ENCODE peak calls at places on chromosomes 2 and 18, in six cellular contexts. B is dorsolateral prefrontal cortex, R is GM23248, S is right lobe of liver, M is gastrocnemius medialis, F is fibroblast of lung. J is an unnamed sample.

GRCh38 chr2:134611316-134611715 is 107.5 kb downstream of the TMEM163 start:
- DNase-seq in B (no peak), R (no peak), S (no peak), M (no peak), F (no peak), J (no peak)

GRCh38 chr2:43634604-43635306 is 2.3 kb upstream of the PLEKHH2 start:
- DNase-seq in B (no peak), R (peak), S (no peak), M (no peak), F (peak), J (no peak)

GRCh38 chr2:1731963-1732768 is 12.1 kb downstream of the PXDN start:
- DNase-seq in B (peak), R (peak), S (peak), M (peak), F (no peak), J (peak)

GRCh38 chr2:36528274-36528673 is 69.7 kb downstream of the FEZ2 start:
- DNase-seq in B (no peak), R (no peak), S (no peak), M (no peak), F (no peak), J (no peak)

GRCh38 chr18:41936471-41937134 is 18.4 kb upstream of the PIK3C3 start:
- DNase-seq in B (no peak), R (no peak), S (no peak), M (no peak), F (no peak), J (no peak)

GRCh38 chr2:179165356-179166000 is 99.2 kb downstream of the SESTD1 start:
- DNase-seq in B (no peak), R (no peak), S (no peak), M (no peak), F (peak), J (no peak)

GRCh38 chr2:187252063-187252462 is 196.0 kb downstream of the CALCRL start:
- DNase-seq in B (no peak), R (no peak), S (no peak), M (no peak), F (no peak), J (no peak)

GRCh38 chr2:107338059-107338458 is 452.1 kb upstream of the ST6GAL2 start:
- DNase-seq in B (no peak), R (peak), S (no peak), M (no peak), F (peak), J (no peak)

GRCh38 chr2:205860146-205860545 is 177.8 kb downstream of the NRP2 start:
- DNase-seq in B (no peak), R (no peak), S (no peak), M (no peak), F (no peak), J (no peak)

GRCh38 chr2:26168785-26169184 is 4.1 kb upstream of the GAREM2 start:
- DNase-seq in B (no peak), R (no peak), S (no peak), M (no peak), F (no peak), J (no peak)

GRCh38 chr2:42618972-42619371 is 50.5 kb downstream of the MTA3 start:
- DNase-seq in B (no peak), R (peak), S (no peak), M (no peak), F (peak), J (no peak)

GRCh38 chr2:27050996-27051901 is at the start of gene AGBL5:
- DNase-seq in B (peak), R (peak), S (peak), M (peak), F (peak), J (peak)

GRCh38 chr2:222713007-222713406 is 41.5 kb downstream of the MOGAT1 start:
- DNase-seq in B (no peak), R (no peak), S (no peak), M (no peak), F (peak), J (no peak)

GRCh38 chr18:51194604-51195003 is 2.9 kb downstream of the MEX3C start:
- DNase-seq in B (no peak), R (peak), S (no peak), M (no peak), F (peak), J (no peak)

GRCh38 chr2:43218550-43219382 is 7.6 kb downstream of the ZFP36L2 start:
- DNase-seq in B (no peak), R (peak), S (peak), M (peak), F (peak), J (peak)

GRCh38 chr18:79315589-79315988 is 80.1 kb upstream of the NFATC1 start:
- DNase-seq in B (no peak), R (no peak), S (no peak), M (no peak), F (no peak), J (no peak)

GRCh38 chr2:239826376-239826775 is 198.8 kb downstream of the NDUFA10 start:
- DNase-seq in B (no peak), R (no peak), S (peak), M (no peak), F (no peak), J (no peak)

GRCh38 chr2:70086278-70086837 is 919 bp upstream of the PCBP1 start:
- DNase-seq in B (peak), R (peak), S (peak), M (peak), F (peak), J (peak)

GRCh38 chr2:65999790-66000189 is 435.1 kb upstream of the MEIS1 start:
- DNase-seq in B (no peak), R (peak), S (no peak), M (no peak), F (no peak), J (no peak)

GRCh38 chr2:179861027-179861776 is at the start of gene ZNF385B:
- DNase-seq in B (peak), R (peak), S (peak), M (no peak), F (peak), J (no peak)

GRCh38 chr2:199458806-199459285 is 1.1 kb upstream of the SATB2 start:
- DNase-seq in B (no peak), R (peak), S (peak), M (no peak), F (no peak), J (no peak)

GRCh38 chr2:161165266-161165665 is 5.0 kb downstream of the TANK start:
- DNase-seq in B (no peak), R (peak), S (no peak), M (no peak), F (peak), J (no peak)

GRCh38 chr2:190713476-190713875 is 64.6 kb downstream of the NAB1 start:
- DNase-seq in B (no peak), R (no peak), S (no peak), M (no peak), F (peak), J (no peak)

GRCh38 chr2:108119026-108119425 is 120.7 kb upstream of the SULT1C3 start:
- DNase-seq in B (no peak), R (no peak), S (no peak), M (no peak), F (no peak), J (no peak)

GRCh38 chr18:79637921-79638855 is 41.4 kb upstream of the CTDP1 start:
- DNase-seq in B (no peak), R (peak), S (no peak), M (no peak), F (no peak), J (no peak)

GRCh38 chr2:121648206-121648605 is 1.1 kb downstream of the CLASP1 start:
- DNase-seq in B (no peak), R (peak), S (no peak), M (peak), F (peak), J (no peak)

GRCh38 chr2:198309673-198310280 is 505.4 kb downstream of the PLCL1 start:
- DNase-seq in B (peak), R (peak), S (no peak), M (no peak), F (peak), J (no peak)

GRCh38 chr2:98498703-98499445 is 54.2 kb downstream of the INPP4A start:
- DNase-seq in B (no peak), R (no peak), S (no peak), M (no peak), F (no peak), J (no peak)

GRCh38 chr18:48470484-48471180 is 61.4 kb upstream of the ZBTB7C start:
- DNase-seq in B (no peak), R (peak), S (no peak), M (no peak), F (peak), J (no peak)

GRCh38 chr2:238743243-238744068 is 104.4 kb upstream of the TWIST2 start:
- DNase-seq in B (no peak), R (no peak), S (no peak), M (no peak), F (peak), J (no peak)

GRCh38 chr2:138274421-138275291 is 226.9 kb upstream of the SPOPL start:
- DNase-seq in B (no peak), R (peak), S (no peak), M (no peak), F (peak), J (no peak)

GRCh38 chr2:177489719-177490301 is 97.2 kb downstream of the AGPS start:
- DNase-seq in B (no peak), R (peak), S (no peak), M (no peak), F (peak), J (no peak)

GRCh38 chr18:5962362-5962761 is 67.0 kb upstream of the TMEM200C start:
- DNase-seq in B (no peak), R (no peak), S (no peak), M (no peak), F (peak), J (no peak)

GRCh38 chr18:48409591-48410094 is 460 bp upstream of the ZBTB7C start:
- DNase-seq in B (peak), R (peak), S (no peak), M (peak), F (peak), J (no peak)

GRCh38 chr2:191601060-191601459 is 76.9 kb upstream of the NABP1 start:
- DNase-seq in B (no peak), R (no peak), S (no peak), M (no peak), F (no peak), J (no peak)

GRCh38 chr18:57771626-57772025 is 31.5 kb downstream of the ATP8B1 start:
- DNase-seq in B (no peak), R (no peak), S (no peak), M (no peak), F (no peak), J (no peak)

GRCh38 chr18:57772387-57772799 is 30.7 kb downstream of the ATP8B1 start:
- DNase-seq in B (no peak), R (no peak), S (peak), M (peak), F (no peak), J (no peak)

GRCh38 chr18:57776767-57777166 is 26.3 kb downstream of the ATP8B1 start:
- DNase-seq in B (no peak), R (peak), S (no peak), M (no peak), F (no peak), J (no peak)

GRCh38 chr18:57776354-57776753 is 26.8 kb downstream of the ATP8B1 start:
- DNase-seq in B (no peak), R (no peak), S (no peak), M (no peak), F (no peak), J (no peak)

DNA sequence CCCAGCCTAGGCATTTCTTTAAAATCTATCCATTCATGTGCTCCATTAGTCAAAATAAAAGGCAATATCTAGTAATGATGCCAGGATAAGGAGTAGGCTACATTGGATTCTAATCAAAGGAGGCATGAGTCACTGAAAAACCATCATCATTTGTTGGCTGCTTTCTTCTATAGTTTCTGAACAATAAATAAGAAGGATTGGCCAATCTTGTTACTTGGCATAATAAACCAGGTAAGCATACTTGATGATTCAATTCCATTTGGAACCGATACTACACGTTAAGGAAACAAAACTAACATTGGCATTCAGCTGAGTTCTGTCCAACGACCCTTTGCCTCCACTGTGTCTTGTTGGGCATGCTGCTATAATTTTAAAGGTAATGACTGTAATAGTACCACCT is 27.2 kb downstream of the ATP8B1 start:
- DNase-seq in B (no peak), R (peak), S (no peak), M (no peak), F (peak), J (no peak)
- H3K27ac ChIP-seq in B (no peak), R (peak), S (no peak), M (no peak), F (no peak), J (no peak)

GRCh38 chr2:188970201-188970600 is 4.0 kb upstream of the COL3A1 start:
- DNase-seq in B (no peak), R (peak), S (no peak), M (no peak), F (peak), J (no peak)
- H3K27ac ChIP-seq in B (no peak), R (peak), S (no peak), M (peak), F (no peak), J (peak)

GRCh38 chr2:24919100-24919976 is 699 bp downstream of the ADCY3 start:
- DNase-seq in B (no peak), R (peak), S (no peak), M (no peak), F (peak), J (no peak)

GRCh38 chr2:24920813-24921441 is 890 bp upstream of the ADCY3 start:
- DNase-seq in B (no peak), R (no peak), S (no peak), M (no peak), F (no peak), J (no peak)

GRCh38 chr2:24918326-24919099 is 1.5 kb downstream of the ADCY3 start:
- DNase-seq in B (no peak), R (peak), S (no peak), M (no peak), F (no peak), J (no peak)

GRCh38 chr2:24922556-24922955 is 2.5 kb upstream of the ADCY3 start:
- DNase-seq in B (no peak), R (no peak), S (no peak), M (no peak), F (no peak), J (no peak)

GRCh38 chr2:24919977-24920812 is at the start of gene ADCY3:
- DNase-seq in B (no peak), R (peak), S (no peak), M (no peak), F (peak), J (no peak)
- H3K27ac ChIP-seq in B (peak), R (no peak), S (no peak), M (peak), F (peak), J (peak)

GRCh38 chr2:226251661-226252060 is 548.0 kb downstream of the IRS1 start:
- DNase-seq in B (no peak), R (no peak), S (no peak), M (no peak), F (no peak), J (no peak)

DNA sequence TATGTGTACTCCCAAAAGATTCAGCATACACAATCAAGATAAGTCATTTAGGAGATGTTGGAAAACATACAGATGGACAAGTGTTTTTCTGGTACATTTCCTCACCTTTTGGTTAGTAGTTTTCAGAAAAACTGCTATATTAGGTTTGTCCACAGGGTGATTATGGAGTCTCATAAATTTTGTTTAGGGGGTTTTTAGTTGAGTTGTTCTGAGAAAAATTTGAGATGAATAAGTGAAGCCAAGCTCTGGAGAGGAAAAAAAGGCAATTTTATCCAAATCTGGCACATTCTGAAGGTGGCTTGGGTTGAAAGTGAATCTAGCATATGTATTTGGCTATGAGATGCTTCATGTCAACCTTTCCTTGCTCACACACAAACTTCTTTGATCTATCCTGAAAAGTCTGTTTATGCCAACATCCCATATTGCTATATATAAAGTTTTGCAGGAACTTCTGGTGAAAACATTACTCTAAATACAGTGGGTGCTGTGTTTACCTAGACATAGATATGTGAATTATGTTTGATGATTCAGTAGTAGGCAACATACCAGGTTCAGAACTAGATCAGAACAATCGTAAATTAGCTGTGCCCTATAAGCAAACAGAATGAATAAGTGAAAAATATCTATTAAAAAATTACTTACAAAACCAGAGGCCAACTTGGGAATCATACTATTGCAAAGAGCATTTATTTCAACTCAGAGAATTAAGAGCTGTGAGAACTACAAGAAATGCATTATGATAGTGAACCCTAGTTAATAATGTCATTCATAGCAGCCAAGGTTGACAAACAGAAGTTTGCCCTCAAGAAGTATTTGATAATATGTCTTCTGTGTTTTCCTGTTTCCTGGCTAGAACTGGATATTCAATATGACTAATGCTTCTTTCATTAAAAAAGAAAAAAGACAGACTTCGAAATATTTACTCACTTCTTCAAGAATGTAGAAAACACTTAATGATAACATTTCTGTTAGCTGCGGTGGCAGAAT is 552.0 kb downstream of the IRS1 start:
- DNase-seq in B (no peak), R (peak), S (no peak), M (no peak), F (peak), J (no peak)
- H3K27ac ChIP-seq in B (no peak), R (no peak), S (no peak), M (no peak), F (no peak), J (no peak)

DNA sequence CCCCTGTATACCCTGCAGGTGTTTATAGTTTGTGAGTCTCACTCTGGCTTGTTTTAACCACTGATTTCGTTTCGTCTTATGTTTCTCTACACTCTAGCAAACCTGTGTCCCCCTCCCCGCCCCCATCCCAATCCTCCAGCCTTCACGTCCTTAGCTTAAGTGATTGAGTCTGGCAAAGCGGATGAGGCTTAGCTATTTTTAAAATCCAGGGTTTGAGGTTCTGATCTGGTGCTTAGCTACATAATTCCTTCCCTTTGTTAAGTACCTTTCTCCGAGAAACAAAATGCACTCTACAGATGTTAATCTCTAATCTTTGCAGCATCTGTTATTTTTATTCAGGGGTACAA is 7.8 kb downstream of the AGAP1 start:
- DNase-seq in B (no peak), R (no peak), S (no peak), M (no peak), F (no peak), J (no peak)
- H3K27ac ChIP-seq in B (peak), R (no peak), S (no peak), M (peak), F (no peak), J (no peak)

GRCh38 chr2:154914606-154915005 is 216.1 kb downstream of the KCNJ3 start:
- DNase-seq in B (no peak), R (no peak), S (no peak), M (no peak), F (no peak), J (no peak)
- H3K27ac ChIP-seq in B (no peak), R (no peak), S (no peak), M (no peak), F (no peak), J (no peak)

DNA sequence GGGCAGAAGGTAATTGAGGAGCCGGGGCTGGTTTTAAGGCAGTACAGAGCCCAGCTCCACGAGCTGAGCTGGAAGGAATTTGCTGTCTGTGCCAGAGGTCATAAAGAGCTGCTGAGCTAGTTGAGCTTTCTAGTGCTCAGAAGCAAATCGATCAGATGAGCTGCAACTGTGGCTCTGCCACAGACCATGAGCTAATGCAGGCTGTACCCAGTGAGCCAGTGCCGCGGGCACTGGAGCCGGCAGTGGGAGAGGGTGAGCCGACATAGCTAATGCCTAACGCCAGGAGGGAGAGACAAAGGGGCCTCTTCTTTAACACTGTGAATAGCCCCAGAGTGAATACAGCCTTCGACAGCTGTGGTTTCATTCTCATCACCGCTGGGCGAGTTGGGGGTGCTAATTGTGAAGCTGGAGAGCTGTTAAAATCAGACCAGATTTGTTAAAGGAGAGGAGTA is 410.1 kb upstream of the TCF4 start:
- DNase-seq in B (peak), R (peak), S (no peak), M (no peak), F (peak), J (no peak)
- H3K27ac ChIP-seq in B (peak), R (no peak), S (no peak), M (peak), F (no peak), J (no peak)

J was measured in tibial nerve.